ENCODE peak calls at places on chromosomes 5 and 9, in six cellular contexts. S is epithelial cell of esophagus, E is AG20443, X is mammary epithelial cell, W is head of caudate nucleus, J is H4. C is an unnamed sample.

GRCh38 chr9:25964239-25964638 is 286.0 kb upstream of the TUSC1 start:
- DNase-seq in W (peak; percentile 53), J (peak; percentile 64), X (peak; percentile 59), S (peak; percentile 72), E (peak; percentile 65), C (peak; percentile 84)

GRCh38 chr9:120723547-120723946 is 9.3 kb upstream of the MEGF9 start:
- DNase-seq in W (no peak), J (no peak), E (peak; percentile 61), S (no peak), X (no peak), C (peak; percentile 58)

GRCh38 chr5:16791036-16791705 is 144.9 kb downstream of the MYO10 start:
- DNase-seq in X (peak; percentile 27), E (peak; percentile 69), S (peak; percentile 64), J (peak; percentile 46), W (peak; percentile 42), C (peak; percentile 63)

GRCh38 chr5:71810456-71811181 is 91.5 kb downstream of the CARTPT start:
- DNase-seq in J (no peak), X (no peak), S (peak; percentile 29), W (no peak), E (no peak), C (no peak)

GRCh38 chr5:141493500-141494422 is 4.9 kb downstream of the PCDHGC5 start:
- DNase-seq in S (no peak), E (peak; percentile 61), J (no peak), W (peak; percentile 67), X (peak; percentile 54), C (no peak)

GRCh38 chr5:177546262-177546741 is 8.1 kb downstream of the FAM193B start:
- DNase-seq in X (peak; percentile 99), W (peak; percentile 40), E (peak; percentile 86), S (peak; percentile 98), J (peak; percentile 98), C (peak; percentile 100)

GRCh38 chr5:170111088-170111796 is 5.5 kb downstream of the FOXI1 start:
- DNase-seq in X (no peak), S (no peak), W (no peak), J (no peak), E (no peak), C (no peak)

GRCh38 chr5:148926207-148926606 is 99.8 kb downstream of the ADRB2 start:
- DNase-seq in X (no peak), S (no peak), W (no peak), E (no peak), J (no peak), C (no peak)

GRCh38 chr5:149779071-149779470 is 49.0 kb downstream of the PPARGC1B start:
- DNase-seq in X (no peak), E (no peak), J (no peak), S (no peak), W (no peak), C (no peak)

GRCh38 chr9:127966416-127967150 is 14.2 kb downstream of the EEIG1 start:
- DNase-seq in X (no peak), J (no peak), W (peak; percentile 15), E (no peak), S (no peak), C (peak; percentile 44)

GRCh38 chr9:96646081-96646991 is 8.8 kb downstream of the PRXL2C start:
- DNase-seq in J (peak; percentile 82), E (peak; percentile 77), S (no peak), W (no peak), X (no peak), C (peak; percentile 16)

GRCh38 chr5:43037929-43038510 is 2.1 kb downstream of the ANXA2R start:
- DNase-seq in S (peak; percentile 65), E (no peak), J (peak; percentile 91), X (peak; percentile 55), W (no peak), C (no peak)

GRCh38 chr5:127858116-127858784 is 155.1 kb downstream of the CCDC192 start:
- DNase-seq in S (no peak), J (no peak), X (no peak), W (no peak), E (no peak), C (no peak)

GRCh38 chr5:142664067-142664466 is 21.8 kb downstream of the FGF1 start:
- DNase-seq in J (no peak), W (no peak), E (no peak), X (no peak), S (no peak), C (no peak)

GRCh38 chr9:33202552-33203300 is 35.6 kb upstream of the B4GALT1 start:
- DNase-seq in X (no peak), W (no peak), J (peak; percentile 75), E (peak; percentile 69), S (no peak), C (no peak)

GRCh38 chr9:127074561-127075548 is 47.6 kb downstream of the ANGPTL2 start:
- DNase-seq in S (no peak), J (no peak), E (no peak), X (no peak), W (peak; percentile 47), C (no peak)

C was measured in MCF 10A.